ENCODE peak calls at places on chromosomes 12 and 14, in four cellular contexts. One of them, this sample, is unnamed.

GRCh38 chr12:118189761-118190181 is 53.8 kb downstream of the PEBP1 start:
- DNase-seq in KBM-7: no peak
- DNase-seq in stimulated activated CD4-positive, alpha-beta T cell treated with anti-CD3 and anti-CD28 coated beads, Interleukin-1b, Interleukin-23, amount 100 ng/mL, for 1 hour: no peak
- DNase-seq in head of caudate nucleus: peak
- DNase-seq in this sample: no peak

GRCh38 chr12:128449146-128449894 is 182.3 kb downstream of the TMEM132C start:
- DNase-seq in KBM-7: no peak
- DNase-seq in stimulated activated CD4-positive, alpha-beta T cell treated with anti-CD3 and anti-CD28 coated beads, Interleukin-1b, Interleukin-23, amount 100 ng/mL, for 1 hour: no peak
- DNase-seq in head of caudate nucleus: no peak
- DNase-seq in this sample: no peak

GRCh38 chr14:32077081-32078029 is at the start of gene ARHGAP5:
- DNase-seq in KBM-7: peak
- DNase-seq in stimulated activated CD4-positive, alpha-beta T cell treated with anti-CD3 and anti-CD28 coated beads, Interleukin-1b, Interleukin-23, amount 100 ng/mL, for 1 hour: no peak
- DNase-seq in head of caudate nucleus: no peak
- DNase-seq in this sample: peak

GRCh38 chr14:31449971-31450610 is 7.2 kb downstream of the DTD2 start:
- DNase-seq in KBM-7: peak
- DNase-seq in stimulated activated CD4-positive, alpha-beta T cell treated with anti-CD3 and anti-CD28 coated beads, Interleukin-1b, Interleukin-23, amount 100 ng/mL, for 1 hour: no peak
- DNase-seq in head of caudate nucleus: no peak
- DNase-seq in this sample: no peak

GRCh38 chr12:49698619-49699545 is 8.3 kb downstream of the FMNL3 start:
- DNase-seq in KBM-7: peak
- DNase-seq in stimulated activated CD4-positive, alpha-beta T cell treated with anti-CD3 and anti-CD28 coated beads, Interleukin-1b, Interleukin-23, amount 100 ng/mL, for 1 hour: no peak
- DNase-seq in head of caudate nucleus: no peak
- DNase-seq in this sample: peak

GRCh38 chr12:52126050-52126604 is 46.6 kb downstream of the SMIM41 start:
- DNase-seq in KBM-7: no peak
- DNase-seq in stimulated activated CD4-positive, alpha-beta T cell treated with anti-CD3 and anti-CD28 coated beads, Interleukin-1b, Interleukin-23, amount 100 ng/mL, for 1 hour: no peak
- DNase-seq in head of caudate nucleus: no peak
- DNase-seq in this sample: no peak

GRCh38 chr12:64600164-64600561 is 10.1 kb upstream of the RASSF3 start:
- DNase-seq in KBM-7: no peak
- DNase-seq in stimulated activated CD4-positive, alpha-beta T cell treated with anti-CD3 and anti-CD28 coated beads, Interleukin-1b, Interleukin-23, amount 100 ng/mL, for 1 hour: no peak
- DNase-seq in head of caudate nucleus: no peak
- DNase-seq in this sample: no peak

GRCh38 chr14:76153919-76154318 is 2.2 kb downstream of the GPATCH2L start:
- DNase-seq in KBM-7: no peak
- DNase-seq in stimulated activated CD4-positive, alpha-beta T cell treated with anti-CD3 and anti-CD28 coated beads, Interleukin-1b, Interleukin-23, amount 100 ng/mL, for 1 hour: no peak
- DNase-seq in head of caudate nucleus: no peak
- DNase-seq in this sample: no peak

GRCh38 chr12:45273717-45274271 is 57.9 kb downstream of the ANO6 start:
- DNase-seq in KBM-7: no peak
- DNase-seq in stimulated activated CD4-positive, alpha-beta T cell treated with anti-CD3 and anti-CD28 coated beads, Interleukin-1b, Interleukin-23, amount 100 ng/mL, for 1 hour: no peak
- DNase-seq in head of caudate nucleus: no peak
- DNase-seq in this sample: no peak

GRCh38 chr14:60095781-60096450 is 4.2 kb downstream of the PCNX4 start:
- DNase-seq in KBM-7: no peak
- DNase-seq in stimulated activated CD4-positive, alpha-beta T cell treated with anti-CD3 and anti-CD28 coated beads, Interleukin-1b, Interleukin-23, amount 100 ng/mL, for 1 hour: no peak
- DNase-seq in head of caudate nucleus: no peak
- DNase-seq in this sample: no peak

GRCh38 chr12:11823043-11823442 is 173.6 kb downstream of the ETV6 start:
- DNase-seq in KBM-7: no peak
- DNase-seq in stimulated activated CD4-positive, alpha-beta T cell treated with anti-CD3 and anti-CD28 coated beads, Interleukin-1b, Interleukin-23, amount 100 ng/mL, for 1 hour: no peak
- DNase-seq in head of caudate nucleus: no peak
- DNase-seq in this sample: no peak

GRCh38 chr12:74429535-74429934 is 108.1 kb upstream of the ATXN7L3B start:
- DNase-seq in KBM-7: no peak
- DNase-seq in stimulated activated CD4-positive, alpha-beta T cell treated with anti-CD3 and anti-CD28 coated beads, Interleukin-1b, Interleukin-23, amount 100 ng/mL, for 1 hour: no peak
- DNase-seq in head of caudate nucleus: no peak
- DNase-seq in this sample: no peak

GRCh38 chr12:12898136-12898712 is 6.9 kb downstream of the GPRC5A start:
- DNase-seq in KBM-7: no peak
- DNase-seq in stimulated activated CD4-positive, alpha-beta T cell treated with anti-CD3 and anti-CD28 coated beads, Interleukin-1b, Interleukin-23, amount 100 ng/mL, for 1 hour: no peak
- DNase-seq in head of caudate nucleus: no peak
- DNase-seq in this sample: no peak

GRCh38 chr12:108610856-108611605 is 13.1 kb upstream of the TMEM119 start:
- DNase-seq in KBM-7: no peak
- DNase-seq in stimulated activated CD4-positive, alpha-beta T cell treated with anti-CD3 and anti-CD28 coated beads, Interleukin-1b, Interleukin-23, amount 100 ng/mL, for 1 hour: no peak
- DNase-seq in head of caudate nucleus: no peak
- DNase-seq in this sample: no peak

GRCh38 chr14:31950760-31951637 is 126.1 kb upstream of the ARHGAP5 start:
- DNase-seq in KBM-7: no peak
- DNase-seq in stimulated activated CD4-positive, alpha-beta T cell treated with anti-CD3 and anti-CD28 coated beads, Interleukin-1b, Interleukin-23, amount 100 ng/mL, for 1 hour: no peak
- DNase-seq in head of caudate nucleus: no peak
- DNase-seq in this sample: no peak

GRCh38 chr14:75934998-75935628 is 46.7 kb downstream of the TGFB3 start:
- DNase-seq in KBM-7: peak
- DNase-seq in stimulated activated CD4-positive, alpha-beta T cell treated with anti-CD3 and anti-CD28 coated beads, Interleukin-1b, Interleukin-23, amount 100 ng/mL, for 1 hour: no peak
- DNase-seq in head of caudate nucleus: no peak
- DNase-seq in this sample: no peak

GRCh38 chr14:33956640-33957039 is 5.8 kb upstream of the EGLN3 start:
- DNase-seq in KBM-7: no peak
- DNase-seq in stimulated activated CD4-positive, alpha-beta T cell treated with anti-CD3 and anti-CD28 coated beads, Interleukin-1b, Interleukin-23, amount 100 ng/mL, for 1 hour: no peak
- DNase-seq in head of caudate nucleus: no peak
- DNase-seq in this sample: no peak

GRCh38 chr14:61875483-61875882 is 113.3 kb downstream of the SNAPC1 start:
- DNase-seq in KBM-7: no peak
- DNase-seq in stimulated activated CD4-positive, alpha-beta T cell treated with anti-CD3 and anti-CD28 coated beads, Interleukin-1b, Interleukin-23, amount 100 ng/mL, for 1 hour: no peak
- DNase-seq in head of caudate nucleus: no peak
- DNase-seq in this sample: no peak

GRCh38 chr12:94242871-94243270 is 94.5 kb downstream of the PLXNC1 start:
- DNase-seq in KBM-7: peak
- DNase-seq in stimulated activated CD4-positive, alpha-beta T cell treated with anti-CD3 and anti-CD28 coated beads, Interleukin-1b, Interleukin-23, amount 100 ng/mL, for 1 hour: no peak
- DNase-seq in head of caudate nucleus: no peak
- DNase-seq in this sample: no peak

GRCh38 chr12:64824500-64825142 is at the start of gene TBC1D30:
- DNase-seq in KBM-7: peak
- DNase-seq in stimulated activated CD4-positive, alpha-beta T cell treated with anti-CD3 and anti-CD28 coated beads, Interleukin-1b, Interleukin-23, amount 100 ng/mL, for 1 hour: no peak
- DNase-seq in head of caudate nucleus: peak
- DNase-seq in this sample: no peak